ENCODE peak calls at places on chromosomes 4 and X, in eight cellular contexts. One of them, this sample, is unnamed.

GRCh38 chr4:38572798-38573197 is 91.2 kb upstream of the KLF3 start:
- DNase-seq in endothelial cell of umbilical vein: no peak
- DNase-seq in GM23338: no peak
- DNase-seq in SK-N-SH: no peak
- DNase-seq in sigmoid colon: no peak
- DNase-seq in transverse colon: no peak
- DNase-seq in prostate gland: no peak
- DNase-seq in K562: no peak
- DNase-seq in this sample: no peak

GRCh38 chr4:105912633-105913032 is 17.4 kb downstream of the NPNT start:
- DNase-seq in endothelial cell of umbilical vein: no peak
- DNase-seq in GM23338: no peak
- DNase-seq in SK-N-SH: no peak
- DNase-seq in sigmoid colon: no peak
- DNase-seq in transverse colon: no peak
- DNase-seq in prostate gland: no peak
- DNase-seq in K562: no peak
- DNase-seq in this sample: no peak

GRCh38 chr4:121736735-121737351 is 28.1 kb downstream of the SMIM43 start:
- DNase-seq in endothelial cell of umbilical vein: peak
- DNase-seq in GM23338: peak
- DNase-seq in SK-N-SH: peak
- DNase-seq in sigmoid colon: no peak
- DNase-seq in transverse colon: no peak
- DNase-seq in prostate gland: peak
- DNase-seq in K562: peak
- DNase-seq in this sample: no peak

GRCh38 chrX:25427873-25428555 is 412.2 kb upstream of the ARX start:
- DNase-seq in endothelial cell of umbilical vein: no peak
- DNase-seq in GM23338: peak
- DNase-seq in SK-N-SH: no peak
- DNase-seq in sigmoid colon: no peak
- DNase-seq in transverse colon: no peak
- DNase-seq in prostate gland: no peak
- DNase-seq in K562: peak
- DNase-seq in this sample: no peak

GRCh38 chr4:14871676-14872430 is 130.4 kb upstream of the CPEB2 start:
- DNase-seq in endothelial cell of umbilical vein: peak
- DNase-seq in GM23338: peak
- DNase-seq in SK-N-SH: no peak
- DNase-seq in sigmoid colon: no peak
- DNase-seq in transverse colon: peak
- DNase-seq in prostate gland: no peak
- DNase-seq in K562: peak
- DNase-seq in this sample: no peak

GRCh38 chr4:24007740-24008348 is 118.0 kb upstream of the PPARGC1A start:
- DNase-seq in endothelial cell of umbilical vein: no peak
- DNase-seq in GM23338: no peak
- DNase-seq in SK-N-SH: no peak
- DNase-seq in sigmoid colon: no peak
- DNase-seq in transverse colon: no peak
- DNase-seq in prostate gland: no peak
- DNase-seq in K562: no peak
- DNase-seq in this sample: no peak

GRCh38 chr4:47836655-47837581 is 949 bp downstream of the CORIN start:
- DNase-seq in endothelial cell of umbilical vein: peak
- DNase-seq in GM23338: peak
- DNase-seq in SK-N-SH: peak
- DNase-seq in sigmoid colon: peak
- DNase-seq in transverse colon: peak
- DNase-seq in prostate gland: peak
- DNase-seq in K562: peak
- DNase-seq in this sample: peak

GRCh38 chrX:56729152-56729557 is at the start of gene NBDY:
- DNase-seq in endothelial cell of umbilical vein: peak
- DNase-seq in GM23338: peak
- DNase-seq in SK-N-SH: peak
- DNase-seq in sigmoid colon: no peak
- DNase-seq in transverse colon: peak
- DNase-seq in prostate gland: peak
- DNase-seq in K562: peak
- DNase-seq in this sample: no peak

GRCh38 chrX:13659057-13659456 is 6.1 kb downstream of the TCEANC start:
- DNase-seq in endothelial cell of umbilical vein: no peak
- DNase-seq in GM23338: no peak
- DNase-seq in SK-N-SH: no peak
- DNase-seq in sigmoid colon: no peak
- DNase-seq in transverse colon: no peak
- DNase-seq in prostate gland: no peak
- DNase-seq in K562: no peak
- DNase-seq in this sample: no peak

GRCh38 chr4:38872620-38873019 is 5.0 kb downstream of the FAM114A1 start:
- DNase-seq in endothelial cell of umbilical vein: no peak
- DNase-seq in GM23338: no peak
- DNase-seq in SK-N-SH: no peak
- DNase-seq in sigmoid colon: no peak
- DNase-seq in transverse colon: peak
- DNase-seq in prostate gland: peak
- DNase-seq in K562: peak
- DNase-seq in this sample: no peak

GRCh38 chr4:102541708-102542107 is 40.5 kb downstream of the NFKB1 start:
- DNase-seq in endothelial cell of umbilical vein: no peak
- DNase-seq in GM23338: peak
- DNase-seq in SK-N-SH: no peak
- DNase-seq in sigmoid colon: no peak
- DNase-seq in transverse colon: peak
- DNase-seq in prostate gland: no peak
- DNase-seq in K562: peak
- DNase-seq in this sample: no peak

GRCh38 chr4:154559141-154559841 is 3.5 kb upstream of the FGB start:
- DNase-seq in endothelial cell of umbilical vein: peak
- DNase-seq in GM23338: peak
- DNase-seq in SK-N-SH: peak
- DNase-seq in sigmoid colon: no peak
- DNase-seq in transverse colon: no peak
- DNase-seq in prostate gland: no peak
- DNase-seq in K562: peak
- DNase-seq in this sample: no peak

GRCh38 chrX:20361081-20361889 is 94.6 kb upstream of the RPS6KA3 start:
- DNase-seq in endothelial cell of umbilical vein: no peak
- DNase-seq in GM23338: no peak
- DNase-seq in SK-N-SH: no peak
- DNase-seq in sigmoid colon: no peak
- DNase-seq in transverse colon: no peak
- DNase-seq in prostate gland: no peak
- DNase-seq in K562: no peak
- DNase-seq in this sample: no peak

GRCh38 chr4:31086771-31087330 is 366.7 kb downstream of the PCDH7 start:
- DNase-seq in endothelial cell of umbilical vein: peak
- DNase-seq in GM23338: no peak
- DNase-seq in SK-N-SH: no peak
- DNase-seq in sigmoid colon: no peak
- DNase-seq in transverse colon: no peak
- DNase-seq in prostate gland: no peak
- DNase-seq in K562: no peak
- DNase-seq in this sample: no peak

GRCh38 chr4:144627663-144628076 is 18.3 kb upstream of the HHIP start:
- DNase-seq in endothelial cell of umbilical vein: peak
- DNase-seq in GM23338: no peak
- DNase-seq in SK-N-SH: no peak
- DNase-seq in sigmoid colon: no peak
- DNase-seq in transverse colon: no peak
- DNase-seq in prostate gland: no peak
- DNase-seq in K562: no peak
- DNase-seq in this sample: no peak

GRCh38 chr4:183722738-183723560 is 63.9 kb downstream of the TRAPPC11 start:
- DNase-seq in endothelial cell of umbilical vein: peak
- DNase-seq in GM23338: peak
- DNase-seq in SK-N-SH: peak
- DNase-seq in sigmoid colon: peak
- DNase-seq in transverse colon: peak
- DNase-seq in prostate gland: peak
- DNase-seq in K562: no peak
- DNase-seq in this sample: peak

GRCh38 chr4:173745765-173746164 is 215.7 kb upstream of the HAND2 start:
- DNase-seq in endothelial cell of umbilical vein: no peak
- DNase-seq in GM23338: no peak
- DNase-seq in SK-N-SH: no peak
- DNase-seq in sigmoid colon: no peak
- DNase-seq in transverse colon: no peak
- DNase-seq in prostate gland: no peak
- DNase-seq in K562: no peak
- DNase-seq in this sample: no peak

GRCh38 chr4:15420642-15421041 is 7.2 kb upstream of the C1QTNF7 start:
- DNase-seq in endothelial cell of umbilical vein: no peak
- DNase-seq in GM23338: peak
- DNase-seq in SK-N-SH: no peak
- DNase-seq in sigmoid colon: no peak
- DNase-seq in transverse colon: no peak
- DNase-seq in prostate gland: no peak
- DNase-seq in K562: no peak
- DNase-seq in this sample: no peak

DNA sequence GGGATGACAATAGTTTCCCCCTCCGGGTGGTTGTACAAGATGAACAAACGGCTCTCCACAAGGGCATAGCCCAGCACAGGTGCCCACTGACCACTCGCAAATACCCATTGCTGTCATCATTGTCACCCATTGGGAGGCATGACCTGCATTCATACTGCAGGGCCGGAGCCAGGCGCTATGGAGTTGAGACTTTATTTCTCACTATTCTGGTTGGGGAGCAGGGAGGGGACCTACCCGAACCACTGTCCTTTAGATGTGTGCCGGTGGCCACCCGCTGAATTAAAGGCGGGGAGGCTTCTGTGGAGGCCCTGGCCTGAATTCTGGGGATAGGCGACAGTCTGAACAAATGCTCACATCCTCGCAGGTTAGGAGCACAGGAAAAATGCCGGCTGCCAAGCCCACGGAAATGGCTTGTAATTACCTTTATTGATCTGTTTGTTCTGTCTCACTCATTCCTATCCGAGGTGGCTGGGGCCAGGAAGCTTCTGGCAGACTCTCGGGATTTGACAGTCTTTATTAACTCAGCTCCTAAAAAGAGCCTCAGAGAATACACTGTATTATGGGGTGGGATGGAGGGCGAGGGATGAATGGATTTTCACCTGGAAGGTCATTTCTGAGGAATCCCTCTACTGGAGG is 125.1 kb upstream of the PSAPL1 start:
- DNase-seq in endothelial cell of umbilical vein: no peak
- DNase-seq in GM23338: no peak
- DNase-seq in SK-N-SH: no peak
- DNase-seq in sigmoid colon: no peak
- DNase-seq in transverse colon: no peak
- DNase-seq in prostate gland: no peak
- DNase-seq in K562: no peak
- DNase-seq in this sample: no peak
- TF ChIP-seq POLR2AphosphoS5 in endothelial cell of umbilical vein: no peak
- TF ChIP-seq POLR2AphosphoS5 in GM23338: no peak
- TF ChIP-seq POLR2AphosphoS5 in SK-N-SH: no peak
- TF ChIP-seq POLR2AphosphoS5 in sigmoid colon: no peak
- TF ChIP-seq POLR2AphosphoS5 in transverse colon: no peak
- TF ChIP-seq POLR2AphosphoS5 in prostate gland: no peak
- TF ChIP-seq POLR2AphosphoS5 in K562: no peak
- TF ChIP-seq POLR2AphosphoS5 in this sample: no peak

GRCh38 chrX:106863697-106864096 is 39.4 kb downstream of the RIPPLY1 start:
- DNase-seq in endothelial cell of umbilical vein: no peak
- DNase-seq in GM23338: no peak
- DNase-seq in SK-N-SH: no peak
- DNase-seq in sigmoid colon: no peak
- DNase-seq in transverse colon: no peak
- DNase-seq in prostate gland: no peak
- DNase-seq in K562: no peak
- DNase-seq in this sample: no peak

DNA sequence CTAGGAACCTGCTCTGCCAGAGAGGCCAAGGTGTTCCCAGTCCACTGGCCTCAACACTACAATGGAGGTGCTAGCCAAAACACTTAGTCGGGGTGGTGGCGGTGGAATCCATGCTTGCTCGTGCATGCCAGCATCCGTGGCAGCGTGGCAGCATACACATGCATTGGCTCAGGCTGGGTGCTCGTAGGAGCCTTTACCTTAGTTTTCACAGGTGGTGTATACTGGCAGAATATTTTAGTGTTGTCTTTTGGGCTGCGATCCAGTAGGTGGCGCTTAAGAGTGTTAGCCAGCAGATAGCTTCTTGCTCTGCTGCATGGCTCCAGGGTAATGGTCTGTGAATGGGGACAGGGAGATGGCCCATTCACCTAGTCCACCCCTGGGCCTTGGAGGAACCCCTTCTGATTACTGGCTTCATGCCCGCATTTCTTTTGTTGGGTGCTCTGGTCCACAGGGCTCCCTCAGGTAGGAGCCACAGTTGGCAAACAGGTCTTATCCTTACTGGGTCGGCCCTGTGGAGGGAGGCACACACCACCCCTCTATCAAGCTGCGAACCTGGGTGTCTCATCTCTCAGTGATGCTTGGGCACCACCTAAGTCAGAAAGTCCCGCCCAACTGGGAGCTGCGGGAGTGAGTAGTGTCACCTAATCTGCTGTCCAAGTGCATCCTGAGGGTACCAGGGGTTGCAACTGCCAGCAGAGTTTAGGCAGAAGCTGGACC is 40.0 kb downstream of the RIPPLY1 start:
- DNase-seq in endothelial cell of umbilical vein: peak
- DNase-seq in GM23338: peak
- DNase-seq in SK-N-SH: peak
- DNase-seq in sigmoid colon: no peak
- DNase-seq in transverse colon: peak
- DNase-seq in prostate gland: no peak
- DNase-seq in K562: peak
- DNase-seq in this sample: no peak
- TF ChIP-seq CTCF in endothelial cell of umbilical vein: peak
- TF ChIP-seq CTCF in GM23338: peak
- TF ChIP-seq CTCF in SK-N-SH: peak
- TF ChIP-seq CTCF in sigmoid colon: no peak
- TF ChIP-seq CTCF in transverse colon: no peak
- TF ChIP-seq CTCF in prostate gland: no peak
- TF ChIP-seq CTCF in K562: peak
- TF ChIP-seq CTCF in this sample: no peak

DNA sequence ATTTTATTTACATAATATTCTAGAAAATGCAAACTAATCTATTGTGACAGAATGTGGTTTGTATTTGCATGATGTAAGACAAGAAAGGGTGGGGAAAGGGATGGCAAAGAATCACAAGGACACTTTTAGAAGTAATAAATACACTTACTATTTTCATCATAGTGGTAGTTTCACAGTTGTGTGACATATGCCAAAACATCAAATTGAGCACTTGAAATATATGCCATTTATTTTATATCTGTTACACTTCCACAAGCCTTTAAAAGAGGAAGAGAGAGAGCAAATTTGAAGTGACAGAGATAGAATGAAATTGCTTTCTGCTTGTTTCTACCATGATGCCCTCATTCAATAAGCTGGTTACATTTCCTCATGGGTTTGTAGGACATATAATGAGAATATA is 230.0 kb upstream of the NWD2 start:
- DNase-seq in endothelial cell of umbilical vein: no peak
- DNase-seq in GM23338: no peak
- DNase-seq in SK-N-SH: no peak
- DNase-seq in sigmoid colon: no peak
- DNase-seq in transverse colon: no peak
- DNase-seq in prostate gland: no peak
- DNase-seq in K562: no peak
- DNase-seq in this sample: no peak
- TF ChIP-seq POLR2AphosphoS5 in endothelial cell of umbilical vein: no peak
- TF ChIP-seq POLR2AphosphoS5 in GM23338: no peak
- TF ChIP-seq POLR2AphosphoS5 in SK-N-SH: no peak
- TF ChIP-seq POLR2AphosphoS5 in sigmoid colon: no peak
- TF ChIP-seq POLR2AphosphoS5 in transverse colon: no peak
- TF ChIP-seq POLR2AphosphoS5 in prostate gland: no peak
- TF ChIP-seq POLR2AphosphoS5 in K562: no peak
- TF ChIP-seq POLR2AphosphoS5 in this sample: no peak

GRCh38 chr4:153205028-153205648 is 895 bp downstream of the TRIM2 start:
- DNase-seq in endothelial cell of umbilical vein: no peak
- DNase-seq in GM23338: peak
- DNase-seq in SK-N-SH: no peak
- DNase-seq in sigmoid colon: no peak
- DNase-seq in transverse colon: peak
- DNase-seq in prostate gland: peak
- DNase-seq in K562: no peak
- DNase-seq in this sample: no peak
- TF ChIP-seq CTCF in endothelial cell of umbilical vein: no peak
- TF ChIP-seq CTCF in GM23338: peak
- TF ChIP-seq CTCF in SK-N-SH: no peak
- TF ChIP-seq CTCF in sigmoid colon: no peak
- TF ChIP-seq CTCF in transverse colon: peak
- TF ChIP-seq CTCF in prostate gland: no peak
- TF ChIP-seq CTCF in K562: no peak
- TF ChIP-seq CTCF in this sample: no peak